ENCODE peak calls at places on chromosomes 13 and 19, in ten cellular contexts. One of them, this sample, is unnamed.

GRCh38 chr13:107834717-107835116 is 380.6 kb downstream of the LIG4 start:
- DNase-seq in MM.1S: no peak
- DNase-seq in GM23338: no peak
- DNase-seq in tibial artery: no peak
- DNase-seq in brain microvascular endothelial cell: peak; percentile 16
- DNase-seq in endodermal cell: no peak
- DNase-seq in heart right ventricle: no peak
- DNase-seq in WERI-Rb-1: no peak
- DNase-seq in IMR-90: peak; percentile 31
- DNase-seq in psoas muscle: no peak
- DNase-seq in this sample: no peak

GRCh38 chr19:52273301-52273700 is 3.9 kb downstream of the ZNF766 start:
- DNase-seq in MM.1S: no peak
- DNase-seq in GM23338: no peak
- DNase-seq in tibial artery: no peak
- DNase-seq in brain microvascular endothelial cell: no peak
- DNase-seq in endodermal cell: no peak
- DNase-seq in heart right ventricle: no peak
- DNase-seq in WERI-Rb-1: no peak
- DNase-seq in IMR-90: no peak
- DNase-seq in psoas muscle: no peak
- DNase-seq in this sample: no peak

GRCh38 chr13:20405691-20406090 is 120.0 kb downstream of the CRYL1 start:
- DNase-seq in MM.1S: no peak
- DNase-seq in GM23338: peak; percentile 85
- DNase-seq in tibial artery: no peak
- DNase-seq in brain microvascular endothelial cell: no peak
- DNase-seq in endodermal cell: peak; percentile 83
- DNase-seq in heart right ventricle: no peak
- DNase-seq in WERI-Rb-1: no peak
- DNase-seq in IMR-90: no peak
- DNase-seq in psoas muscle: no peak
- DNase-seq in this sample: no peak

GRCh38 chr13:55234311-55234710 is 1906.4 kb upstream of the PRR20A start:
- DNase-seq in MM.1S: no peak
- DNase-seq in GM23338: no peak
- DNase-seq in tibial artery: no peak
- DNase-seq in brain microvascular endothelial cell: no peak
- DNase-seq in endodermal cell: no peak
- DNase-seq in heart right ventricle: no peak
- DNase-seq in WERI-Rb-1: no peak
- DNase-seq in IMR-90: no peak
- DNase-seq in psoas muscle: no peak
- DNase-seq in this sample: no peak

GRCh38 chr19:45953676-45954075 is 20.0 kb downstream of the NOVA2 start:
- DNase-seq in MM.1S: no peak
- DNase-seq in GM23338: no peak
- DNase-seq in tibial artery: no peak
- DNase-seq in brain microvascular endothelial cell: no peak
- DNase-seq in endodermal cell: no peak
- DNase-seq in heart right ventricle: no peak
- DNase-seq in WERI-Rb-1: no peak
- DNase-seq in IMR-90: no peak
- DNase-seq in psoas muscle: no peak
- DNase-seq in this sample: no peak

GRCh38 chr13:28035146-28035782 is 46.8 kb upstream of the URAD start:
- DNase-seq in MM.1S: no peak
- DNase-seq in GM23338: no peak
- DNase-seq in tibial artery: no peak
- DNase-seq in brain microvascular endothelial cell: no peak
- DNase-seq in endodermal cell: peak; percentile 63
- DNase-seq in heart right ventricle: no peak
- DNase-seq in WERI-Rb-1: no peak
- DNase-seq in IMR-90: peak; percentile 13
- DNase-seq in psoas muscle: no peak
- DNase-seq in this sample: no peak

GRCh38 chr13:33743438-33744368 is 74.2 kb upstream of the RFC3 start:
- DNase-seq in MM.1S: no peak
- DNase-seq in GM23338: no peak
- DNase-seq in tibial artery: no peak
- DNase-seq in brain microvascular endothelial cell: no peak
- DNase-seq in endodermal cell: peak; percentile 49
- DNase-seq in heart right ventricle: no peak
- DNase-seq in WERI-Rb-1: no peak
- DNase-seq in IMR-90: no peak
- DNase-seq in psoas muscle: no peak
- DNase-seq in this sample: peak; percentile 56

GRCh38 chr13:53781941-53782340 is 753.3 kb downstream of the OLFM4 start:
- DNase-seq in MM.1S: no peak
- DNase-seq in GM23338: peak; percentile 46
- DNase-seq in tibial artery: no peak
- DNase-seq in brain microvascular endothelial cell: no peak
- DNase-seq in endodermal cell: no peak
- DNase-seq in heart right ventricle: no peak
- DNase-seq in WERI-Rb-1: peak; percentile 11
- DNase-seq in IMR-90: no peak
- DNase-seq in psoas muscle: no peak
- DNase-seq in this sample: no peak

GRCh38 chr19:33214621-33215020 is 11.0 kb downstream of the SLC7A10 start:
- DNase-seq in MM.1S: no peak
- DNase-seq in GM23338: peak; percentile 80
- DNase-seq in tibial artery: no peak
- DNase-seq in brain microvascular endothelial cell: peak; percentile 24
- DNase-seq in endodermal cell: peak; percentile 86
- DNase-seq in heart right ventricle: no peak
- DNase-seq in WERI-Rb-1: peak; percentile 81
- DNase-seq in IMR-90: peak; percentile 35
- DNase-seq in psoas muscle: no peak
- DNase-seq in this sample: no peak

GRCh38 chr13:69704311-69704710 is 403.3 kb upstream of the ATXN8OS start:
- DNase-seq in MM.1S: no peak
- DNase-seq in GM23338: no peak
- DNase-seq in tibial artery: no peak
- DNase-seq in brain microvascular endothelial cell: no peak
- DNase-seq in endodermal cell: no peak
- DNase-seq in heart right ventricle: no peak
- DNase-seq in WERI-Rb-1: no peak
- DNase-seq in IMR-90: no peak
- DNase-seq in psoas muscle: no peak
- DNase-seq in this sample: no peak

GRCh38 chr19:54430306-54431254 is 15.3 kb downstream of the TTYH1 start:
- DNase-seq in MM.1S: no peak
- DNase-seq in GM23338: peak; percentile 83
- DNase-seq in tibial artery: no peak
- DNase-seq in brain microvascular endothelial cell: peak; percentile 25
- DNase-seq in endodermal cell: peak; percentile 95
- DNase-seq in heart right ventricle: peak; percentile 51
- DNase-seq in WERI-Rb-1: peak; percentile 67
- DNase-seq in IMR-90: no peak
- DNase-seq in psoas muscle: no peak
- DNase-seq in this sample: peak; percentile 26

GRCh38 chr13:21675095-21676007 is 4.5 kb downstream of the FGF9 start:
- DNase-seq in MM.1S: peak; percentile 59
- DNase-seq in GM23338: peak; percentile 61
- DNase-seq in tibial artery: no peak
- DNase-seq in brain microvascular endothelial cell: no peak
- DNase-seq in endodermal cell: peak; percentile 74
- DNase-seq in heart right ventricle: peak; percentile 43
- DNase-seq in WERI-Rb-1: no peak
- DNase-seq in IMR-90: no peak
- DNase-seq in psoas muscle: peak; percentile 43
- DNase-seq in this sample: peak; percentile 69

GRCh38 chr19:40623403-40624239 is 22.5 kb downstream of the LTBP4 start:
- DNase-seq in MM.1S: no peak
- DNase-seq in GM23338: peak; percentile 98
- DNase-seq in tibial artery: no peak
- DNase-seq in brain microvascular endothelial cell: no peak
- DNase-seq in endodermal cell: peak; percentile 99
- DNase-seq in heart right ventricle: no peak
- DNase-seq in WERI-Rb-1: peak; percentile 57
- DNase-seq in IMR-90: peak; percentile 18
- DNase-seq in psoas muscle: no peak
- DNase-seq in this sample: peak; percentile 77

GRCh38 chr19:4032436-4032835 is 24.9 kb downstream of the PIAS4 start:
- DNase-seq in MM.1S: no peak
- DNase-seq in GM23338: no peak
- DNase-seq in tibial artery: no peak
- DNase-seq in brain microvascular endothelial cell: no peak
- DNase-seq in endodermal cell: no peak
- DNase-seq in heart right ventricle: no peak
- DNase-seq in WERI-Rb-1: no peak
- DNase-seq in IMR-90: no peak
- DNase-seq in psoas muscle: no peak
- DNase-seq in this sample: no peak

GRCh38 chr19:5130371-5131030 is 161.6 kb downstream of the KDM4B start:
- DNase-seq in MM.1S: no peak
- DNase-seq in GM23338: no peak
- DNase-seq in tibial artery: no peak
- DNase-seq in brain microvascular endothelial cell: no peak
- DNase-seq in endodermal cell: peak; percentile 61
- DNase-seq in heart right ventricle: no peak
- DNase-seq in WERI-Rb-1: peak; percentile 36
- DNase-seq in IMR-90: no peak
- DNase-seq in psoas muscle: no peak
- DNase-seq in this sample: peak; percentile 82

GRCh38 chr13:98462946-98463345 is 114.0 kb downstream of the STK24 start:
- DNase-seq in MM.1S: no peak
- DNase-seq in GM23338: no peak
- DNase-seq in tibial artery: peak; percentile 64
- DNase-seq in brain microvascular endothelial cell: no peak
- DNase-seq in endodermal cell: no peak
- DNase-seq in heart right ventricle: no peak
- DNase-seq in WERI-Rb-1: no peak
- DNase-seq in IMR-90: no peak
- DNase-seq in psoas muscle: no peak
- DNase-seq in this sample: no peak

GRCh38 chr13:98467263-98467985 is 109.5 kb downstream of the STK24 start:
- DNase-seq in MM.1S: no peak
- DNase-seq in GM23338: no peak
- DNase-seq in tibial artery: peak; percentile 29
- DNase-seq in brain microvascular endothelial cell: no peak
- DNase-seq in endodermal cell: no peak
- DNase-seq in heart right ventricle: no peak
- DNase-seq in WERI-Rb-1: no peak
- DNase-seq in IMR-90: no peak
- DNase-seq in psoas muscle: no peak
- DNase-seq in this sample: no peak

GRCh38 chr13:98468929-98469328 is 108.0 kb downstream of the STK24 start:
- DNase-seq in MM.1S: no peak
- DNase-seq in GM23338: no peak
- DNase-seq in tibial artery: peak; percentile 58
- DNase-seq in brain microvascular endothelial cell: no peak
- DNase-seq in endodermal cell: no peak
- DNase-seq in heart right ventricle: no peak
- DNase-seq in WERI-Rb-1: no peak
- DNase-seq in IMR-90: no peak
- DNase-seq in psoas muscle: no peak
- DNase-seq in this sample: no peak

GRCh38 chr13:98468352-98468751 is 108.6 kb downstream of the STK24 start:
- DNase-seq in MM.1S: no peak
- DNase-seq in GM23338: no peak
- DNase-seq in tibial artery: peak; percentile 59
- DNase-seq in brain microvascular endothelial cell: no peak
- DNase-seq in endodermal cell: no peak
- DNase-seq in heart right ventricle: no peak
- DNase-seq in WERI-Rb-1: no peak
- DNase-seq in IMR-90: no peak
- DNase-seq in psoas muscle: no peak
- DNase-seq in this sample: no peak

GRCh38 chr13:98466634-98467236 is 110.2 kb downstream of the STK24 start:
- DNase-seq in MM.1S: no peak
- DNase-seq in GM23338: peak; percentile 84
- DNase-seq in tibial artery: peak; percentile 69
- DNase-seq in brain microvascular endothelial cell: peak; percentile 81
- DNase-seq in endodermal cell: peak; percentile 94
- DNase-seq in heart right ventricle: no peak
- DNase-seq in WERI-Rb-1: peak; percentile 89
- DNase-seq in IMR-90: peak; percentile 55
- DNase-seq in psoas muscle: peak; percentile 53
- DNase-seq in this sample: no peak
- TF ChIP-seq CTCF in MM.1S: peak; percentile 52
- TF ChIP-seq CTCF in GM23338: peak; percentile 95
- TF ChIP-seq CTCF in tibial artery: peak; percentile 50
- TF ChIP-seq CTCF in brain microvascular endothelial cell: peak; percentile 89
- TF ChIP-seq CTCF in endodermal cell: peak; percentile 94
- TF ChIP-seq CTCF in heart right ventricle: peak; percentile 63
- TF ChIP-seq CTCF in WERI-Rb-1: peak; percentile 89
- TF ChIP-seq CTCF in IMR-90: peak; percentile 70
- TF ChIP-seq CTCF in psoas muscle: peak; percentile 48
- TF ChIP-seq CTCF in this sample: peak; percentile 67

GRCh38 chr13:46666727-46667456 is 113.9 kb downstream of the LRCH1 start:
- DNase-seq in MM.1S: peak; percentile 69
- DNase-seq in GM23338: peak; percentile 87
- DNase-seq in tibial artery: peak; percentile 82
- DNase-seq in brain microvascular endothelial cell: no peak
- DNase-seq in endodermal cell: peak; percentile 91
- DNase-seq in heart right ventricle: peak; percentile 47
- DNase-seq in WERI-Rb-1: no peak
- DNase-seq in IMR-90: no peak
- DNase-seq in psoas muscle: no peak
- DNase-seq in this sample: peak; percentile 45
- TF ChIP-seq CTCF in MM.1S: no peak
- TF ChIP-seq CTCF in GM23338: peak; percentile 40
- TF ChIP-seq CTCF in tibial artery: no peak
- TF ChIP-seq CTCF in brain microvascular endothelial cell: peak; percentile 28
- TF ChIP-seq CTCF in endodermal cell: peak; percentile 73
- TF ChIP-seq CTCF in heart right ventricle: no peak
- TF ChIP-seq CTCF in WERI-Rb-1: peak; percentile 8
- TF ChIP-seq CTCF in IMR-90: no peak
- TF ChIP-seq CTCF in psoas muscle: no peak
- TF ChIP-seq CTCF in this sample: peak; percentile 54

DNA sequence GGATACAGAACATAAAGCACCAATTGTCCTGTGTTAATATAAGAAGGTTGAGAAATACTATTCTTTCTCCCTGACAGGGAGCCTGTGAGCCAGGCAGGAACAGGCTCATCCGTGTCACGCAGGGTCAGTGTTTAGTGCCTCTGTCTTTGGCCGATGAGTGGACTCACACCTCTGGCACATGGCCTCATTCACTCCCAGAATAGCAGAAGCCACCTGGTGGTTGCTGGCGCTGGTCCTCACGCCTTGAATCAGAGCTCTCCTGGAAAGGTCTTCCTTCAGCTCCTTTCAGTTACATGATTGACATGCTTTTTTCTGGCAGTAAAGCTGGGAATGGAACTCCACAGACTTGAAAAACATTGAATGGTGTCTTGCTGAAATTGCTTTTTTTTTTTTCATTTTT is 28.1 kb upstream of the SIAH3 start:
- DNase-seq in MM.1S: no peak
- DNase-seq in GM23338: peak; percentile 70
- DNase-seq in tibial artery: no peak
- DNase-seq in brain microvascular endothelial cell: no peak
- DNase-seq in endodermal cell: peak; percentile 86
- DNase-seq in heart right ventricle: peak; percentile 47
- DNase-seq in WERI-Rb-1: peak; percentile 77
- DNase-seq in IMR-90: no peak
- DNase-seq in psoas muscle: peak; percentile 70
- DNase-seq in this sample: peak; percentile 1
- TF ChIP-seq CTCF in MM.1S: no peak
- TF ChIP-seq CTCF in GM23338: peak; percentile 53
- TF ChIP-seq CTCF in tibial artery: no peak
- TF ChIP-seq CTCF in brain microvascular endothelial cell: peak; percentile 52
- TF ChIP-seq CTCF in endodermal cell: peak; percentile 83
- TF ChIP-seq CTCF in heart right ventricle: peak; percentile 47
- TF ChIP-seq CTCF in WERI-Rb-1: peak; percentile 82
- TF ChIP-seq CTCF in IMR-90: no peak
- TF ChIP-seq CTCF in psoas muscle: peak; percentile 54
- TF ChIP-seq CTCF in this sample: peak; percentile 21

GRCh38 chr19:29606420-29606747 is 301 bp downstream of the POP4 start:
- DNase-seq in MM.1S: no peak
- DNase-seq in GM23338: no peak
- DNase-seq in tibial artery: no peak
- DNase-seq in brain microvascular endothelial cell: no peak
- DNase-seq in endodermal cell: no peak
- DNase-seq in heart right ventricle: no peak
- DNase-seq in WERI-Rb-1: no peak
- DNase-seq in IMR-90: no peak
- DNase-seq in psoas muscle: no peak
- DNase-seq in this sample: no peak
- TF ChIP-seq CTCF in MM.1S: no peak
- TF ChIP-seq CTCF in GM23338: no peak
- TF ChIP-seq CTCF in tibial artery: no peak
- TF ChIP-seq CTCF in brain microvascular endothelial cell: no peak
- TF ChIP-seq CTCF in endodermal cell: no peak
- TF ChIP-seq CTCF in heart right ventricle: no peak
- TF ChIP-seq CTCF in WERI-Rb-1: no peak
- TF ChIP-seq CTCF in IMR-90: no peak
- TF ChIP-seq CTCF in psoas muscle: no peak
- TF ChIP-seq CTCF in this sample: no peak

This sample was measured in OCI-LY7.